ENCODE peak calls at places on chromosomes 16 and 17, in five cellular contexts. I is A549, B is GM12878, U is K562, D is H1. C is an unnamed sample.

GRCh38 chr17:15893333-15894024 is 51.5 kb upstream of the ADORA2B start:
- DNase-seq in B (no peak), U (no peak), I (peak), D (no peak), C (no peak)

GRCh38 chr16:83438326-83438725 is 369.5 kb upstream of the HSBP1 start:
- DNase-seq in D (no peak), B (no peak), I (no peak), U (no peak), C (no peak)

GRCh38 chr17:30210366-30210765 is 25.1 kb downstream of the SLC6A4 start:
- DNase-seq in U (no peak), D (no peak), I (no peak), B (no peak), C (no peak)

GRCh38 chr16:12988071-12988470 is 86.7 kb downstream of the SHISA9 start:
- DNase-seq in D (no peak), I (no peak), U (no peak), B (no peak), C (no peak)

GRCh38 chr16:66976746-66977145 is 11.6 kb upstream of the CES4A start:
- DNase-seq in B (no peak), I (no peak), D (no peak), U (no peak), C (no peak)

GRCh38 chr17:20955437-20956323 is 87.1 kb downstream of the USP22 start:
- DNase-seq in U (no peak), D (no peak), I (no peak), B (no peak), C (peak)

GRCh38 chr16:77788196-77789084 is at the start of gene VAT1L:
- DNase-seq in D (peak), I (peak), B (no peak), U (peak), C (no peak)

GRCh38 chr17:18141210-18141803 is 32.8 kb downstream of the MYO15A start:
- DNase-seq in U (peak), B (no peak), D (no peak), I (peak), C (peak)

GRCh38 chr16:15493416-15494181 is 59.2 kb downstream of the BMERB1 start:
- DNase-seq in D (no peak), U (no peak), B (no peak), I (no peak), C (no peak)

GRCh38 chr16:2027024-2028010 is 615 bp downstream of the NHERF2 start:
- DNase-seq in B (no peak), D (no peak), I (peak), U (peak), C (peak)

GRCh38 chr17:81043725-81044427 is 8.9 kb downstream of the BAIAP2 start:
- DNase-seq in I (peak), U (no peak), D (peak), B (no peak), C (peak)

GRCh38 chr16:82954224-82954929 is 327.6 kb downstream of the CDH13 start:
- DNase-seq in U (no peak), D (no peak), I (no peak), B (no peak), C (no peak)

GRCh38 chr16:27221576-27222498 is 18.5 kb downstream of the KDM8 start:
- DNase-seq in D (no peak), B (no peak), U (no peak), I (no peak), C (no peak)

GRCh38 chr16:57863434-57864160 is 61.3 kb upstream of the KIFC3 start:
- DNase-seq in U (peak), D (peak), I (peak), B (no peak), C (peak)

GRCh38 chr16:87150359-87151280 is 166.6 kb downstream of the C16orf95 start:
- DNase-seq in B (no peak), I (no peak), U (no peak), D (no peak), C (no peak)

GRCh38 chr16:86990451-86990850 is 326.7 kb downstream of the C16orf95 start:
- DNase-seq in B (no peak), U (no peak), I (no peak), D (no peak), C (no peak)

GRCh38 chr17:29383687-29384086 is 6.5 kb upstream of the TAOK1 start:
- DNase-seq in B (no peak), U (no peak), I (no peak), D (no peak), C (no peak)

GRCh38 chr16:84139628-84140258 is 5.2 kb downstream of the HSDL1 start:
- DNase-seq in U (peak), D (no peak), B (no peak), I (no peak), C (no peak)

GRCh38 chr16:63581560-63581959 is 1540.3 kb downstream of the CDH11 start:
- DNase-seq in U (no peak), B (no peak), I (no peak), D (no peak), C (no peak)

GRCh38 chr16:87303431-87303930 is 13.7 kb downstream of the C16orf95 start:
- DNase-seq in D (no peak), B (no peak), U (peak), I (no peak), C (peak)

GRCh38 chr17:5592382-5592781 is 8.1 kb upstream of the NLRP1 start:
- DNase-seq in U (no peak), D (no peak), I (peak), B (no peak), C (peak)

GRCh38 chr17:11932337-11932898 is 64.9 kb downstream of the ZNF18 start:
- DNase-seq in B (no peak), D (no peak), I (no peak), U (no peak), C (no peak)

GRCh38 chr17:42518046-42518754 is 17.8 kb upstream of the NAGLU start:
- DNase-seq in D (no peak), U (peak), I (peak), B (no peak), C (no peak)

GRCh38 chr17:75685508-75685907 is 18.4 kb downstream of the SAP30BP start:
- DNase-seq in U (no peak), B (no peak), D (no peak), I (no peak), C (no peak)

GRCh38 chr16:56102159-56102798 is 89.0 kb upstream of the GNAO1 start:
- DNase-seq in D (no peak), U (no peak), B (no peak), I (no peak), C (no peak)

GRCh38 chr16:57469046-57469445 is 6.6 kb downstream of the POLR2C start:
- DNase-seq in U (no peak), I (no peak), B (no peak), D (no peak), C (no peak)

GRCh38 chr16:85402910-85403692 is 210.0 kb upstream of the GSE1 start:
- DNase-seq in D (no peak), I (no peak), B (no peak), U (peak), C (no peak)

GRCh38 chr16:81112453-81112852 is 16.3 kb upstream of the GCSH start:
- DNase-seq in U (no peak), D (no peak), I (no peak), B (no peak), C (no peak)

GRCh38 chr17:41683441-41684007 is 5.2 kb upstream of the EIF1 start:
- DNase-seq in U (no peak), B (no peak), D (no peak), I (no peak), C (no peak)

GRCh38 chr16:53131050-53131362 is 76.2 kb downstream of the CHD9 start:
- DNase-seq in U (no peak), I (no peak), D (no peak), B (no peak), C (no peak)

GRCh38 chr16:81686391-81687182 is 92.5 kb upstream of the PLCG2 start:
- DNase-seq in D (no peak), U (no peak), B (no peak), I (no peak), C (no peak)

DNA sequence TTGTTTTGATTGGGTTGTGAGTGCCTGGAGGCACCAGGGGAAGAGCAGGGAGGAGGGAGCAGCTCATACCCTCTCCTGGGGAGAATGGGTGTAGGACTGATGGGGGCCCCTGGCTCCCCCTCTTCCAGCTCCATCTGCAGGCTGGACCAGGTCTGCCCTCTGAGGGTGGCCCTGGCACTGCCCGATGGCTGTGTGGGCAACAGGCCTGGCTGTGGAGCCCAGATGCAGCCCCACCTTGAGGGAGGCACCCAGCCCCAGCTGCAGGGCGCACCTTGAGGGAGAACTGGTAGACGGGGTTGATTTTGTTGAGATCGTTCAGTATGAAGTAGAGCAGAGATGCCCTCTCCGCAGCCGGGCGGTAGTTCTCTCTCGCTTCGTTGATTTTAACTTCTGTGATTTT is 71.5 kb downstream of the PGS1 start:
- DNase-seq in D (no peak), B (no peak), U (no peak), I (no peak), C (no peak)
- H3K27ac ChIP-seq in D (no peak), B (no peak), U (no peak), I (no peak), C (no peak)

GRCh38 chr17:69059458-69060205 is 1.1 kb downstream of the ABCA9 start:
- DNase-seq in U (no peak), D (no peak), I (no peak), B (no peak), C (no peak)
- TF ChIP-seq CHD2 in U (no peak), D (no peak), I (no peak), B (no peak), C (no peak)

DNA sequence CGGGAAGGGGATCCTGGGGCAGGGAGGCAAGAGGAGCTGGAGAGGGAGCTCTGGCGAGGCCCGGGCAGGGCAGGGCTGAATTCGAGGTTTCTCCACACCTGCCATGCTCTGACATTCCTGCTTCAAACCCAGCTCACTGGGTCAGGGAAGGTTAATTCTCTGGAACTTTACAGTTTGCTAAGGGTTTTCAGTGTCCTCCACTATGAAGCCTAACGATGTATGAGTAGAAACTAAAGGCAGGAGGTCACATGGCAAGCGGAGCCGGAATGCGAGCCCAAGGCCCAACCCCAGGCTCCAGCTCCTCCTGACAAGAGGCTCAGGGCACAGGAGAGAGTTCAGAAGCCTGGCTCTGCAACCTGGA is 29.2 kb downstream of the DCAKD start:
- DNase-seq in D (no peak), U (no peak), B (no peak), I (no peak), C (no peak)
- H3K27ac ChIP-seq in D (no peak), U (no peak), B (no peak), I (peak), C (no peak)

GRCh38 chr17:49908782-49909714 is 59.9 kb upstream of the DLX4 start:
- DNase-seq in U (no peak), D (no peak), B (no peak), I (no peak), C (no peak)

GRCh38 chr17:49907279-49907678 is 59.4 kb upstream of the TAC4 start:
- DNase-seq in U (no peak), B (no peak), I (no peak), D (no peak), C (no peak)

GRCh38 chr17:49913226-49914095 is 55.5 kb upstream of the DLX4 start:
- DNase-seq in I (peak), U (peak), D (no peak), B (no peak), C (no peak)

GRCh38 chr17:49910858-49911204 is 58.2 kb upstream of the DLX4 start:
- DNase-seq in I (no peak), B (no peak), D (no peak), U (no peak), C (no peak)

GRCh38 chr17:49910094-49910857 is 58.7 kb upstream of the DLX4 start:
- DNase-seq in I (peak), U (peak), D (no peak), B (no peak), C (no peak)
- TF ChIP-seq CHD2 in I (no peak), U (no peak), D (no peak), B (no peak), C (no peak)

DNA sequence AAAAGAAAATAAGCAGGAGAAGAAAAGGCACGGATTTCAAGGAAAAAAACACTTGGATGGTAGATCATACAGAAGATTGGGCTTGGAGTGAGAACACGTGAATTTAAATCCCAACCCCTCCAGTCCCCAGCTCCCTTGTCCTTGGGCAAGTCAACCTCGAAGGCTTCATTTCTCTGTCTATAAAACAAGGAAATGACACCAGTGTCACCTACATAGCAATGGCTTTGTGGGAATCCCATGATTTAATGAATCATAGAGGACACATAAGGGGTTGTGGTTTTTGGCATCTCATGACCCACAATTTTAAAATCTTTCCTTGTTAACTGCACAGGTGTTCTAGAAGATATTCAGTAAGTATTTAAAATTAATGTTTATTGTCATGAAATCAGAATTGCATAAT is 8.2 kb upstream of the CCL2 start:
- DNase-seq in I (no peak), D (no peak), B (no peak), U (no peak), C (no peak)
- H3K27ac ChIP-seq in I (no peak), D (no peak), B (no peak), U (no peak), C (no peak)